ENCODE peak calls at places on chromosomes 6 and 20, in ten cellular contexts. E is CD8-positive, alpha-beta T cell; S is lung; O is fibroblast of mammary gland; P is RWPE1; L is sigmoid colon; C is astrocyte of the spinal cord; R is neural progenitor cell; V is epithelial cell of esophagus; A is heart right ventricle. H is an unnamed sample.

GRCh38 chr6:51495806-51496380 is 591.5 kb downstream of the PKHD1 start:
- DNase-seq in O (no peak), E (no peak), P (no peak), V (no peak), S (no peak), A (no peak), C (no peak), L (no peak), R (no peak), H (no peak)

GRCh38 chr6:28597217-28597835 is 71.6 kb downstream of the GPX5 start:
- DNase-seq in V (peak; percentile 65), S (no peak), E (no peak), O (peak; percentile 78), C (peak; percentile 68), R (peak; percentile 66), P (peak; percentile 49), L (no peak), A (no peak), H (no peak)

GRCh38 chr6:41072836-41073202 is at the start of gene NFYA:
- DNase-seq in R (peak; percentile 100), C (no peak), P (peak; percentile 99), V (no peak), S (no peak), E (peak; percentile 100), L (no peak), O (peak; percentile 99), A (no peak), H (peak; percentile 100)

GRCh38 chr6:106104476-106104875 is 18.3 kb downstream of the PRDM1 start:
- DNase-seq in A (no peak), R (no peak), L (no peak), S (no peak), E (no peak), C (no peak), V (no peak), P (no peak), O (no peak), H (no peak)

GRCh38 chr20:37526238-37526838 is 1.3 kb downstream of the BLCAP start:
- DNase-seq in E (no peak), S (no peak), L (no peak), R (peak; percentile 77), C (peak; percentile 53), V (peak; percentile 97), O (peak; percentile 40), A (peak; percentile 50), P (peak; percentile 100), H (no peak)

GRCh38 chr6:22651731-22652130 is 82.4 kb downstream of the HDGFL1 start:
- DNase-seq in O (no peak), V (no peak), P (no peak), A (no peak), L (no peak), R (no peak), E (no peak), S (no peak), C (no peak), H (no peak)

GRCh38 chr6:94361304-94362060 is 942.1 kb upstream of the EPHA7 start:
- DNase-seq in R (no peak), S (no peak), A (no peak), L (no peak), V (no peak), C (no peak), O (no peak), P (no peak), E (no peak), H (no peak)

GRCh38 chr6:166600932-166601331 is 14.5 kb upstream of the RAMACL start:
- DNase-seq in R (no peak), A (no peak), P (no peak), C (no peak), L (no peak), V (no peak), S (no peak), E (no peak), O (no peak), H (no peak)

GRCh38 chr20:38144608-38145093 is 20.4 kb downstream of the TGM2 start:
- DNase-seq in O (no peak), R (no peak), P (no peak), V (no peak), L (no peak), E (no peak), A (no peak), S (no peak), C (no peak), H (no peak)

GRCh38 chr20:41138217-41138526 is 829 bp downstream of the PLCG1 start:
- DNase-seq in L (no peak), S (no peak), R (no peak), C (peak; percentile 50), O (peak; percentile 41), A (no peak), P (peak; percentile 74), E (no peak), V (no peak), H (no peak)

GRCh38 chr6:17957904-17958303 is 29.5 kb downstream of the KIF13A start:
- DNase-seq in V (no peak), E (no peak), R (no peak), C (no peak), L (no peak), P (no peak), O (no peak), S (no peak), A (no peak), H (no peak)

DNA sequence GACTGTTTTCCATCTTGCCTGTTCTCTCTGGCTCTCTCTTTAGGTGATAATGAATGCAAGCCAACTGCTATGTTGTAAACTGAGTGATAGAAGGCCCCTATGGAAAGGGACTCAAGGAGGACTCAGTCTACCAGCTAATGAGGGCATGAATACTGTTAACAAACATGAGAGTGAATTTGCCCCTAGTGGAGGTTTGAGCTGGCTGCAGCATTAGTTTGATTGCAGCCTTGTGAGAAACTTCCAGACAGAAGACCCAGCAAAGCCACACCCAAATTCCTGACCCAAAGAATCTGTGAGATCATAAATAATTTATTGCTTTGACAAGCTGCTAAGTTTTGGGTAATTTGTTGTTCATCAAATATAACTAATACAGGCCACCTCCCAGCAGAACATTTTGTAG is 50.0 kb upstream of the PLCB1 start:
- DNase-seq in R (peak; percentile 11), E (no peak), A (no peak), O (peak; percentile 26), L (no peak), C (no peak), S (no peak), P (peak; percentile 21), V (peak; percentile 21), H (no peak)
- TF ChIP-seq CTCF in R (peak; percentile 54), E (no peak), A (no peak), O (peak; percentile 44), L (no peak), C (peak; percentile 53), S (no peak), P (peak; percentile 43), V (peak; percentile 45), H (peak; percentile 62)

GRCh38 chr6:29967379-29968010 is 25.2 kb downstream of the HLA-A start:
- DNase-seq in S (peak; percentile 72), O (peak; percentile 17), E (no peak), P (peak; percentile 30), A (peak; percentile 76), V (peak; percentile 79), R (peak; percentile 16), C (peak; percentile 13), L (no peak), H (no peak)
- TF ChIP-seq CTCF in S (no peak), O (peak; percentile 16), E (no peak), P (peak; percentile 51), A (no peak), V (peak; percentile 23), R (no peak), C (no peak), L (no peak), H (no peak)

DNA sequence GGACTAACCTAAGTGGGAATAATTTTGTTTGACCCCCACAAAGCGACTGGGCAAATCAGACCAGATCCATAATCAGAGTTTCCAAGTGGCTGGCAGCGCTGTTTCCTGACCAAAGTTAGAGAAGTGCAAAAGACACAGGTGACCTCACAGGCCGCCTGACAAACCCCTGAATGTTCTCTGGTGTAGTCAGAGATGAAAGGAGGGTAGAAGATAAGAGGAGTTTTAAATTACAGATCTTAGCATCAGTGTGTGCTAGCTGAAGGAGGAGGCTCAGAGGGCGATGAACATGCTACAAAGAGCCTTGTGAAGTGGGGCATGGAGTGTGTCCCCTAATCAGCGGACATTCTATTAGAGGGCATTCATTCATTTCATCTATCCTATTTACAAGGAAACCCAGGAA is 15.0 kb upstream of the ID4 start:
- DNase-seq in S (no peak), E (no peak), V (no peak), O (no peak), P (no peak), L (no peak), A (no peak), C (no peak), R (no peak), H (no peak)
- TF ChIP-seq CTCF in S (no peak), E (no peak), V (no peak), O (no peak), P (no peak), L (no peak), A (no peak), C (no peak), R (no peak), H (no peak)

GRCh38 chr6:127073222-127073621 is 45.2 kb upstream of the RSPO3 start:
- DNase-seq in C (no peak), E (no peak), L (no peak), P (no peak), V (no peak), S (no peak), R (no peak), O (no peak), A (no peak), H (no peak)

GRCh38 chr6:127069659-127070279 is 48.7 kb upstream of the RSPO3 start:
- DNase-seq in A (no peak), P (peak; percentile 10), S (no peak), C (peak; percentile 59), E (no peak), O (peak; percentile 59), R (peak; percentile 55), V (peak; percentile 56), L (no peak), H (no peak)
- TF ChIP-seq CTCF in A (peak; percentile 40), P (no peak), S (peak; percentile 1), C (peak; percentile 57), E (peak; percentile 15), O (peak; percentile 56), R (peak; percentile 64), V (peak; percentile 60), L (no peak), H (peak; percentile 72)

H was measured in type B pancreatic cell.